ENCODE peak calls at places on chromosome 18, in four cellular contexts. G, W, I and R are unnamed samples.

GRCh38 chr18:9353596-9353995 is 19.0 kb downstream of the TWSG1 start:
- DNase-seq in W (no peak), I (no peak), G (no peak), R (no peak)

GRCh38 chr18:24514439-24514838 is 54.0 kb downstream of the HRH4 start:
- DNase-seq in G (peak), I (peak), W (peak), R (peak)

GRCh38 chr18:2471523-2471922 is 99.8 kb downstream of the METTL4 start:
- DNase-seq in W (peak), I (no peak), G (no peak), R (peak)

GRCh38 chr18:2901405-2901989 is 54.7 kb downstream of the EMILIN2 start:
- DNase-seq in I (no peak), G (no peak), W (no peak), R (no peak)

GRCh38 chr18:5979971-5980457 is 84.7 kb upstream of the TMEM200C start:
- DNase-seq in I (no peak), G (no peak), W (no peak), R (no peak)

GRCh38 chr18:65409266-65409665 is 341.5 kb upstream of the CDH7 start:
- DNase-seq in W (no peak), G (no peak), I (no peak), R (no peak)

GRCh38 chr18:51762373-51762772 is 564.9 kb upstream of the MEX3C start:
- DNase-seq in G (no peak), I (no peak), W (no peak), R (no peak)

GRCh38 chr18:22517356-22517755 is 99.6 kb upstream of the CTAGE1 start:
- DNase-seq in G (no peak), I (no peak), W (no peak), R (no peak)

GRCh38 chr18:50350699-50351098 is 24.1 kb upstream of the SKA1 start:
- DNase-seq in W (no peak), I (no peak), G (no peak), R (no peak)

GRCh38 chr18:57980573-57981348 is 63.3 kb upstream of the NEDD4L start:
- DNase-seq in G (no peak), W (no peak), I (no peak), R (no peak)

GRCh38 chr18:8657873-8658521 is 47.4 kb upstream of the MTCL1 start:
- DNase-seq in G (no peak), I (no peak), W (peak), R (peak)

GRCh38 chr18:28158083-28158581 is 18.8 kb downstream of the CDH2 start:
- DNase-seq in I (no peak), G (no peak), W (no peak), R (no peak)

GRCh38 chr18:62452280-62452824 is 70.5 kb upstream of the ZCCHC2 start:
- DNase-seq in W (no peak), I (peak), G (no peak), R (peak)

GRCh38 chr18:77981874-77982273 is 732.2 kb downstream of the GALR1 start:
- DNase-seq in W (no peak), G (no peak), I (no peak), R (no peak)

GRCh38 chr18:36718705-36719328 is 110.0 kb downstream of the TPGS2 start:
- DNase-seq in G (no peak), W (no peak), I (no peak), R (no peak)

GRCh38 chr18:24992491-24992890 is 359.5 kb downstream of the ZNF521 start:
- DNase-seq in G (no peak), I (no peak), W (no peak), R (no peak)

GRCh38 chr18:9835112-9835755 is 50.5 kb upstream of the TXNDC2 start:
- DNase-seq in G (peak), W (no peak), I (no peak), R (no peak)

GRCh38 chr18:36633961-36634412 is 194.8 kb downstream of the TPGS2 start:
- DNase-seq in W (no peak), I (no peak), G (no peak), R (no peak)

GRCh38 chr18:11387880-11388279 is 221.5 kb upstream of the SLC35G4 start:
- DNase-seq in W (peak), I (peak), G (no peak), R (peak)

GRCh38 chr18:596288-596881 is 403 bp upstream of the CLUL1 start:
- DNase-seq in W (peak), I (peak), G (peak), R (no peak)

GRCh38 chr18:68399721-68400120 is 315.2 kb downstream of the TMX3 start:
- DNase-seq in I (no peak), G (no peak), W (no peak), R (no peak)

GRCh38 chr18:2881490-2882195 is 34.8 kb downstream of the EMILIN2 start:
- DNase-seq in G (no peak), W (no peak), I (no peak), R (no peak)

GRCh38 chr18:63161032-63161727 is 158.4 kb downstream of the BCL2 start:
- DNase-seq in G (no peak), W (no peak), I (no peak), R (no peak)

GRCh38 chr18:37138456-37138855 is 309.5 kb downstream of the KIAA1328 start:
- DNase-seq in W (no peak), I (no peak), G (no peak), R (no peak)

GRCh38 chr18:29226201-29226600 is 1049.3 kb upstream of the CDH2 start:
- DNase-seq in W (no peak), G (no peak), I (no peak), R (no peak)

GRCh38 chr18:75128051-75128605 is 80.8 kb downstream of the PTGR3 start:
- DNase-seq in G (no peak), W (no peak), I (no peak), R (no peak)

GRCh38 chr18:34977787-34978532 is 63.3 kb upstream of the MAPRE2 start:
- DNase-seq in G (no peak), W (no peak), I (no peak), R (peak)

GRCh38 chr18:37019157-37019571 is 190.2 kb downstream of the KIAA1328 start:
- DNase-seq in I (peak), W (no peak), G (peak), R (peak)

GRCh38 chr18:23238152-23238531 is 102.9 kb downstream of the CABLES1 start:
- DNase-seq in I (no peak), W (no peak), G (no peak), R (no peak)

GRCh38 chr18:7133181-7133580 is 15.6 kb upstream of the LAMA1 start:
- DNase-seq in G (no peak), W (no peak), I (no peak), R (no peak)

GRCh38 chr18:3266062-3266608 is 4.2 kb downstream of the MYL12B start:
- DNase-seq in G (no peak), W (no peak), I (no peak), R (no peak)

GRCh38 chr18:63878343-63878742 is 9.2 kb upstream of the SERPINB2 start:
- DNase-seq in G (no peak), I (no peak), W (no peak), R (no peak)

GRCh38 chr18:2851771-2852170 is 5.0 kb downstream of the EMILIN2 start:
- DNase-seq in W (no peak), G (no peak), I (no peak), R (no peak)

GRCh38 chr18:64409511-64409910 is 260.6 kb upstream of the LINC00305 start:
- DNase-seq in G (no peak), W (no peak), I (no peak), R (peak)

GRCh38 chr18:30855762-30856161 is 186.8 kb downstream of the DSC3 start:
- DNase-seq in I (no peak), W (no peak), G (no peak), R (no peak)

GRCh38 chr18:63850010-63850409 is 37.5 kb upstream of the SERPINB2 start:
- DNase-seq in W (no peak), G (peak), I (peak), R (peak)

GRCh38 chr18:41378628-41379027 is 576.4 kb upstream of the PIK3C3 start:
- DNase-seq in I (no peak), W (no peak), G (no peak), R (no peak)
- TF ChIP-seq RFX5 in I (no peak), W (no peak), G (no peak), R (no peak)

DNA sequence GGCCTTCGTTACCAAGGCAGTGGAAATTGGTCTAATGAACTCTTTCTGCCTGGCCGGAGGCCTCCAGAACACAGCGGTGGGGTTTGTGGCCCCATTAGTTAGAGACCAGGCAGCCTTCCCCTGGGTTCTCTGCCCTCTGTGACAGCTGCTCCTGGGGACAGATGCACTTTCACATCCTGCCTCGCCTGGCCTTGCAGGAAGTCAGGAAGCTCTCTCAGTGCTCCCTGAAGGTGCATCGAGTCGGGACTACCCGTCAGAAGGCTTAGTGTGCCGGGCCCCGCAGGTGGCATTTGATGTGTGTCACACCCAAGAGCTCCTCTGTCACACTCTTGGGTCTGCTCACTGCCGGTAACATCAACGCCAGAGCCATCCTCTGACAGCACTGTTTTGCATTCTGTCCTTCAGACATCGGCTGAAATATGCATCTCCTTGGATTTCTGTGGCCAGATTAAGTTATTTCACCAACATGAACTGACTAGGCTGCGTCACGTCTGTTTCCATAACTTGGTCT is 158.3 kb downstream of the LDLRAD4 start:
- DNase-seq in W (no peak), I (no peak), G (no peak), R (no peak)
- TF ChIP-seq RNF2 in W (no peak), I (no peak), G (no peak), R (no peak)

GRCh38 chr18:48539406-48540328 is 836 bp downstream of the CTIF start:
- DNase-seq in G (no peak), I (no peak), W (peak), R (peak)
- TF ChIP-seq RFX5 in G (no peak), I (no peak), W (no peak), R (no peak)

DNA sequence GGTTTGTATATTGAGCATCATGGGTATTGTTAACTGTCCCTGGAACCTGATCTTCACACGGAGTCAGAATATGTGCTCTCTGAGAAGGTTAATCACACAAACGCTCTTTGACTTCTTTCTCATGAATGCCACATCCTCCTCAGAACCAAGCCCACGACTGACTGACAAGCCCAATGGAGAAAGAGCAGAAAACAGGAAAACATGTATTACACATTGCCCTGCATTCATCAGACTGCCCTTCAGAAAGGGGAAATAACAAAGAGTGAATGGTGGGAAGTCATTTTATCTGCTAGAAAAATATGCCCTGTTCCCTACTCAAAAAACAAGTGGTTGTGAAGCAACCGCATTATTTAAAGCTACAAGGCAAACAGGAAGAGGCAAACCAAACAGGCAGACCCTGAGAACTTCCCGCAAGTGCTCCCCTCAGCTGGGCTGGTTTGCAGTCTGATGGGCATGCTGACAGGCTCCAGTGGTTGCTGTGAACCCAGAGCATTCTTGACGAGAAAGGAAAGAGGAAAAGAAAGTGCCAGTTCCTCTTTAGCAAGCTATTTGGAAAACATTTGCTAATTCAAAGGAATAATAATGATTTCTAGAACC is 172.9 kb upstream of the SETBP1 start:
- DNase-seq in W (no peak), I (no peak), G (no peak), R (no peak)
- TF ChIP-seq RNF2 in W (no peak), I (no peak), G (no peak), R (no peak)

GRCh38 chr18:79395308-79395640 is 456 bp upstream of the NFATC1 start:
- DNase-seq in I (no peak), W (no peak), G (no peak), R (no peak)

GRCh38 chr18:79395761-79396404 is at the start of gene NFATC1:
- DNase-seq in G (no peak), I (no peak), W (peak), R (peak)

GRCh38 chr18:79393181-79393598 is 2.5 kb upstream of the NFATC1 start:
- DNase-seq in G (no peak), W (no peak), I (no peak), R (no peak)

GRCh38 chr18:79393626-79394401 is 1.9 kb upstream of the NFATC1 start:
- DNase-seq in G (no peak), W (peak), I (peak), R (peak)

DNA sequence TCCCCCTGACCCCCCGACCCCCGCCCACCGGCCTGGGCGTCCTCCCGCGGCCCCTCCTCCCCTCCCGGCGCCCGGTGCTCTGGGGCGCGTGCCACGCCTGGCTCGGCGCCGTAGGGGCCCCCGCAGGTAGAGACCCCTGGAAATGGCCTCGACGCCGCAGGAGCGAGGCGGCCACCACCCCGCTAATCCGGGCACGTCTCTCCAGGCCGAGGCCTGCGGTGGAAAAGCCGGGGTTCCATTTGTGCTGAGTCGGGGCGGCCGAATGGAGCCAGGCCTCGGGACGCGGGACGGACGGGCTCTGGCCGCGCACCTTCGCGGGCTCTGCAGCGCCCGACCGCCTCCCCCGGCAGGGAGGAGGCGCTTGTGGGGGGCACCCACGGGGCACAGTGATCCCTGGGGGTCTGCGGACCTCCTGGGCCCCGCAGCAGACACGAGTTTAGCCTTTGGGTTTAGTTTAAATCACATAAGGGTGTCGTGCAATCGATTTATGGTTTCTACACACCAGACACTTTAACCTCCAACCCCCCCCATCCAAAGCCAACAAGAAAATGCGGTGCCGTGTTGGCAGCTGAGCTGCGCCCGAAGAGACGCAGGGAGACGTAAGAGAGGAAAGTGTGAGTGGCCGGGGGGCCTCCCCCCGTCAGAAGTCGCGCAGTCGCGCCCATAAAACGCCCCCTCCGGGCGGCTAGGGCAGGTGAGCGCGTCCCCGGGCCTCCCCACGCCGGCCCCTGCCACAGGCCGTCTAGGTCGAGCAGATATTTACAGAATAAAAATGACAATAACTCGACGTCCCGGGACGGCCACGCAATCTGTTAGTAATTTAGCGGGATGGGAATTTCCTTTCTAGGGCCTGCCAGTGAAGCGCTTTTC is 1.1 kb upstream of the NFATC1 start:
- DNase-seq in G (no peak), I (no peak), W (no peak), R (no peak)
- TF ChIP-seq RFX5 in G (no peak), I (no peak), W (no peak), R (no peak)

DNA sequence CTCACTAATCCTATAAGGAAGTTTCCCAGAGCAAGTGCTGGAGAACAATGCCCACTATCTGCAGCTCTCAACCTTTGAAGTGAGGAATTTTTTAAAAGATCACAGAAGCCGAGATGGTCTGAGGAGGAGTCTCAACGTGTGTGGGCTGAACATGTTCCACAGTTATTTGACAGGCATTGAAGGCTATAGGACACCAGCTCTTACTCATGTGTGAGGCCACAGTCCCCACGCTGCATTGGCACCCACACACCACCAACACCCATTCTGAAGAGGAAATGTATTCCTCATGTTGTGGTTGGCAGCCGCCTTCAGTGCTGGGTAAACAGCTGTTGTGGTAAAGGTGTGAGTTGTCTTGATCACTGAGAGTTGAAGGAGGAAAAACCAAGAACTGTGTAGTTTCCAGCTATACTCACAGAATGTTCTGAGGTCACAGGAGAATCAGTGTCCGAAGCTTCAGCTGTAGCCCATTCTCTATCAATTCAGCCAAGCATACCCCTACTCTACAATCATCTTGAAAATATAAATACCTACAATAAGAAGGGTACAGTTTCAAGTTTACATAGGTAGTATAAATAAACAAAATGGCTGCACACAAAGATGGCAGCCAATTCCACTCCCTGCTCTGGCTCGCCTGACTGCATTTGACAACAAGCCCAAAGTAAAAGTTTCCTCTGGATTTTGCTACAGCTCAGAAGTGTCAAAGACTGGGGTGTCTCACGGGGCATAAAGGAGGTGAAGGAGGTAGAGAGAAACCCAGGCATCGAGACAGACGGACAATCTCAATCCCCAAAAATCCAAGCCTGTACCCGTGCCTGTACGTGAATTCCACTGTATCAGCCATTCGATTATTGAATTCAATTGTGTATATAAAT is 12.1 kb downstream of the CD226 start:
- DNase-seq in I (peak), W (no peak), G (no peak), R (no peak)
- TF ChIP-seq RNF2 in I (no peak), W (no peak), G (no peak), R (no peak)

DNA sequence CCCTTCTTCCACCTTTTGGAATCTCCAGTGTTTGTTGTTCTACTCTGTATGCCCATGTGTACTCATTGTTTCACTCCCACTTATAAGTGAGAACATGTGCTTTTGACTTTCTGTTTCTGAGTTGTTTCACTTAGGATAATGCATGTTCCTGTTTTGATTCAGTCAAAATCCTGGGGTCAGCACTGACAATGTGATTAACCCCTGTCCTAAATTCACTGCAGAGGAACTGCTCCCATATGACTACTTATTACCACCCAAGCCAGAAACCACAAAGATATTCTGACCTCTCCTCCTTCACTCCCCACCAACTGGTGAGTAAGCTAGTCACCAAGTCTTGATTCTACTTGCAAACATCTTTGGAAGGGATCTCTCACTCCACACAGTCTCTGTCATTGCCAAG is 251.4 kb upstream of the TCF4 start:
- DNase-seq in W (no peak), G (no peak), I (no peak), R (no peak)
- TF ChIP-seq RFX5 in W (no peak), G (no peak), I (no peak), R (no peak)